ENCODE peak calls at places on chromosome 18, in five cellular contexts. S, N, G, I and T are unnamed samples.

GRCh38 chr18:48889115-48889941 is 61.4 kb downstream of the SMAD7 start:
- DNase-seq in S (peak; percentile 39), N (no peak), G (peak; percentile 67), I (no peak), T (no peak)

GRCh38 chr18:8329186-8329771 is 280.0 kb upstream of the RAB12 start:
- DNase-seq in S (no peak), N (peak; percentile 12), G (peak; percentile 94), I (no peak), T (no peak)

GRCh38 chr18:77173274-77174030 is 40.9 kb upstream of the MBP start:
- DNase-seq in S (no peak), N (no peak), G (no peak), I (no peak), T (no peak)

GRCh38 chr18:74478876-74479275 is 17.3 kb upstream of the CNDP2 start:
- DNase-seq in S (no peak), N (no peak), G (no peak), I (no peak), T (no peak)

GRCh38 chr18:63058521-63058920 is 261.0 kb downstream of the BCL2 start:
- DNase-seq in S (no peak), N (no peak), G (no peak), I (no peak), T (no peak)

GRCh38 chr18:33937270-33937816 is 287.4 kb downstream of the NOL4 start:
- DNase-seq in S (no peak), N (no peak), G (no peak), I (no peak), T (no peak)

GRCh38 chr18:1308686-1309085 is 404.0 kb downstream of the ADCYAP1 start:
- DNase-seq in S (no peak), N (no peak), G (no peak), I (no peak), T (no peak)

GRCh38 chr18:48127546-48128105 is 197.2 kb upstream of the SMAD2 start:
- DNase-seq in S (no peak), N (no peak), G (no peak), I (no peak), T (no peak)

GRCh38 chr18:7084080-7084765 is 33.4 kb downstream of the LAMA1 start:
- DNase-seq in S (no peak), N (no peak), G (peak; percentile 42), I (no peak), T (no peak)

GRCh38 chr18:37574113-37574512 is 8.5 kb upstream of the CELF4 start:
- DNase-seq in S (no peak), N (no peak), G (no peak), I (no peak), T (no peak)

GRCh38 chr18:72160504-72161445 is 383.4 kb downstream of the CBLN2 start:
- DNase-seq in S (no peak), N (no peak), G (no peak), I (no peak), T (no peak)

GRCh38 chr18:9737814-9738160 is 29.7 kb downstream of the RAB31 start:
- DNase-seq in S (no peak), N (no peak), G (no peak), I (no peak), T (no peak)

GRCh38 chr18:36673452-36673851 is 155.3 kb downstream of the TPGS2 start:
- DNase-seq in S (no peak), N (no peak), G (no peak), I (no peak), T (no peak)

GRCh38 chr18:61852496-61852895 is 40.3 kb downstream of the RNF152 start:
- DNase-seq in S (no peak), N (no peak), G (no peak), I (no peak), T (no peak)

GRCh38 chr18:76256897-76257500 is 238.0 kb downstream of the ZNF516 start:
- DNase-seq in S (no peak), N (peak; percentile 30), G (peak; percentile 81), I (no peak), T (no peak)

GRCh38 chr18:75247041-75247551 is 36.5 kb downstream of the TSHZ1 start:
- DNase-seq in S (no peak), N (no peak), G (peak; percentile 84), I (peak; percentile 59), T (no peak)

GRCh38 chr18:5175378-5175777 is 21.7 kb downstream of the AKAIN1 start:
- DNase-seq in S (no peak), N (no peak), G (no peak), I (no peak), T (peak; percentile 22)

GRCh38 chr18:79796016-79796415 is 1.7 kb upstream of the KCNG2 start:
- DNase-seq in S (no peak), N (no peak), G (no peak), I (no peak), T (no peak)

GRCh38 chr18:446941-447560 is 53.5 kb downstream of the COLEC12 start:
- DNase-seq in S (no peak), N (no peak), G (peak; percentile 33), I (no peak), T (no peak)

GRCh38 chr18:13356032-13356431 is 137.5 kb downstream of the LDLRAD4 start:
- DNase-seq in S (no peak), N (no peak), G (no peak), I (peak; percentile 3), T (no peak)

GRCh38 chr18:11268691-11269686 is 119.6 kb upstream of the PIEZO2 start:
- DNase-seq in S (no peak), N (no peak), G (peak; percentile 88), I (no peak), T (no peak)

GRCh38 chr18:74196220-74197119 is 48.1 kb downstream of the TIMM21 start:
- DNase-seq in S (peak; percentile 23), N (peak; percentile 31), G (peak; percentile 74), I (peak; percentile 84), T (no peak)

GRCh38 chr18:49059028-49059670 is 108.4 kb upstream of the SMAD7 start:
- DNase-seq in S (no peak), N (no peak), G (peak; percentile 34), I (no peak), T (no peak)

DNA sequence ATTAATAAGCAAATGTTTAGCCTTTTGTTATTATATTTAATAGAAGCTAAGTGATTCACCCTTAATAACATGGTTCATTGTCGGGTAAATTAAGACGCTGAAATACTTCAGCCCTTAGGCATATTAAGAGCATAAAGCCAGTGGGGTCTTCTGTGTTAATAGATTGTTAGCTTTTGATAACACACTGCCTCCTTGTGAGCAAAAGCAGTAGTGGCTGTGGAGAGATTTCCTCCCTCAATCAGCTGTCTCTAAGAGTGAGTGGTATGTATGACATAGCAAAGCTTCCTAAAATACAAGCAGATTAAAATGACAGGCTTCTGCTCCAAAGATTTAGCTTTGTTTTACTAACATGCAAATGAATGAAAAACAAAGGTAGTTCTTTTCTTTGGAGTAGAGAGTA is 143.7 kb upstream of the SYT4 start:
- DNase-seq in S (no peak), N (no peak), G (no peak), I (no peak), T (no peak)
- TF ChIP-seq CTCF in S (peak; percentile 47), N (no peak), G (peak; percentile 6), I (no peak), T (peak; percentile 37)

GRCh38 chr18:54330768-54331548 is 26.7 kb downstream of the STARD6 start:
- DNase-seq in S (no peak), N (no peak), G (no peak), I (no peak), T (no peak)
- TF ChIP-seq CTCF in S (no peak), N (no peak), G (no peak), I (peak; percentile 3), T (peak; percentile 11)

GRCh38 chr18:69853061-69853460 is 94.6 kb downstream of the CD226 start:
- DNase-seq in S (no peak), N (no peak), G (peak; percentile 55), I (no peak), T (no peak)

GRCh38 chr18:69858897-69859296 is 88.8 kb downstream of the CD226 start:
- DNase-seq in S (no peak), N (no peak), G (no peak), I (no peak), T (no peak)

DNA sequence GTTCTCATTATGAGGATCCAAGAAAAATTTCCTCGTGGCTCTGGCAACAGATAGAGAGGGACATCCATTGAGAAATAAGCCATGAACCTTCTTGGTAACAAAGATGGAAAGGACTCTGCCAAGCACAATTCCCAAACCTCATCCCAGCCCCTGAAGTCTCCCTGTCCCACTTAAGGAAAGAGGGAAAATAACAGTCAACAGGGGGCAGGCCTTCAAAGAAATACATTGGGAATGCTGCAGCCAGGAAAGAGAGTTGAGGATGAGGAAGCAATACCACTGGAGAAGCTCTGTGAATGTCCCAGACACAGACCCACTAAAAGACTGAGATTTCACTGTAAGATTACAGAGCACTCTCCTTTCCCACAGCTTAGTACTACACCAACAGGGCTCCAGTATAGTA is 93.2 kb downstream of the CD226 start:
- DNase-seq in S (no peak), N (no peak), G (no peak), I (no peak), T (no peak)
- TF ChIP-seq CTCF in S (no peak), N (no peak), G (no peak), I (no peak), T (no peak)

GRCh38 chr18:45212186-45213039 is 402.9 kb upstream of the SLC14A2 start:
- DNase-seq in S (peak; percentile 80), N (peak; percentile 75), G (peak; percentile 85), I (peak; percentile 63), T (peak; percentile 51)
- TF ChIP-seq CTCF in S (peak; percentile 93), N (peak; percentile 99), G (peak; percentile 100), I (peak; percentile 90), T (peak; percentile 100)

GRCh38 chr18:27363918-27364317 is 178.8 kb upstream of the CHST9 start:
- DNase-seq in S (no peak), N (no peak), G (no peak), I (peak; percentile 8), T (no peak)
- TF ChIP-seq CTCF in S (peak; percentile 67), N (no peak), G (no peak), I (no peak), T (no peak)

DNA sequence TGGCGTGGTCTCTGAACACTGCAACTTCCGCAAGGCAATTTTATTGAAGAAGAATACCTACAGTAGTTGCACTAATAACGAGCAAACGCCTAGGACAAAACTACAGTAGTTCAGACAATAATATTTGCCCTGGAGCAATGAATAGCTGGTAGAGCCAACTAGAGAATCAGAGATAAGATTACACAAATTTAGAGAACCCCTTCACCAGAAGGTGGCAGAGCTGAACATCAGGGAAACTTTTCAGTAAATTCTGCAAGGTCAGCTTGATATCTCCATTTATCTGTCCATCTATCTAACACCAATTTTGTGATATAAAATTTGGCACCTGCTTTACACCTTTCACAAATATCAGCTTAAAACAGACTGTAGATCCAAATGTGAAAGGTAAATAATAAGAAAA is 43.8 kb downstream of the CDH19 start:
- DNase-seq in S (peak; percentile 13), N (no peak), G (peak; percentile 19), I (no peak), T (no peak)
- TF ChIP-seq CTCF in S (peak; percentile 61), N (no peak), G (peak; percentile 38), I (no peak), T (peak; percentile 27)

DNA sequence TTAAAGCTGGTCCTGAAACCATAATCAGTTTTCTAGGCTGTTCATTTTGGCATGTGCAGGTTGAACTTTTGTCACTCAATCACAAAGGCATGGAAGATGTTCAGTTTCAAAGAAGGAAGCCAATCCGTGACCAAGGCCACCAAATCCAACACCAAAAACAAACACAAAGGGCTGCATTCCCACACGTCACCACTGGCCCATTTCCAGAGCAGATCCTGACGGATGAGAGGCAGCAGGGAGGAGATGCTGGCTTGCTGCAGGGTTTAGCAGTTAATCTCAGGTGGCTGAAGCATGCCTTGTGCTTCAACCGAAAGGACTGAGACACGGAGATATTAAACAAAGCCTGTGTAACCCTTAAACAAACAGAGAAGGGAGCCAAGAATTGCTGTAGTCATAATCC is 191.9 kb upstream of the CTAGE1 start:
- DNase-seq in S (no peak), N (peak; percentile 22), G (no peak), I (no peak), T (no peak)
- TF ChIP-seq CTCF in S (peak; percentile 31), N (no peak), G (no peak), I (no peak), T (no peak)